ENCODE peak calls at places on chromosomes 2 and 18, in four cellular contexts. V is A673, R is IMR-90, H is heart left ventricle. T is an unnamed sample. For H3K4me1, the result is how much of the 10 kb centered on the place peaks cover.

GRCh38 chr2:76958749-76959148 is 563.4 kb downstream of the LRRTM4 start:
- DNase-seq in V (peak), R (no peak), H (no peak), T (no peak)

GRCh38 chr18:12515550-12515949 is 107.8 kb downstream of the PRELID3A start:
- DNase-seq in V (no peak), R (no peak), H (no peak), T (no peak)

GRCh38 chr2:72931280-72931910 is 14.1 kb downstream of the EMX1 start:
- DNase-seq in V (no peak), R (peak), H (no peak), T (no peak)

GRCh38 chr2:239186958-239187357 is 213.9 kb downstream of the HDAC4 start:
- DNase-seq in V (no peak), R (no peak), H (peak), T (no peak)

GRCh38 chr2:69683170-69683971 is 39.8 kb upstream of the AAK1 start:
- DNase-seq in V (peak), R (peak), H (peak), T (no peak)

GRCh38 chr2:193837368-193837767 is 1642.6 kb upstream of the TMEFF2 start:
- DNase-seq in V (no peak), R (no peak), H (no peak), T (no peak)

GRCh38 chr2:42917374-42918017 is 125.1 kb upstream of the HAAO start:
- DNase-seq in V (peak), R (peak), H (peak), T (no peak)

GRCh38 chr18:45110577-45111506 is 430.2 kb downstream of the SETBP1 start:
- DNase-seq in V (no peak), R (no peak), H (peak), T (no peak)

GRCh38 chr2:7825591-7826312 is 856.1 kb upstream of the ID2 start:
- DNase-seq in V (no peak), R (peak), H (no peak), T (no peak)

GRCh38 chr2:96512341-96512740 is 7.2 kb upstream of the NEURL3 start:
- DNase-seq in V (no peak), R (no peak), H (no peak), T (peak)

GRCh38 chr2:45571940-45572339 is 39.1 kb downstream of the SRBD1 start:
- DNase-seq in V (no peak), R (no peak), H (no peak), T (no peak)

GRCh38 chr2:159961005-159961404 is 101.4 kb downstream of the PLA2R1 start:
- DNase-seq in V (no peak), R (no peak), H (no peak), T (no peak)

GRCh38 chr2:158745067-158745865 is 49.9 kb upstream of the DAPL1 start:
- DNase-seq in V (peak), R (peak), H (peak), T (peak)

GRCh38 chr2:24169031-24169430 is 5.8 kb upstream of the FAM228A start:
- DNase-seq in V (no peak), R (no peak), H (no peak), T (no peak)

GRCh38 chr2:62711832-62712494 is 6.5 kb downstream of the EHBP1 start:
- DNase-seq in V (no peak), R (no peak), H (no peak), T (no peak)

GRCh38 chr18:9824474-9824832 is 61.3 kb upstream of the TXNDC2 start:
- DNase-seq in V (no peak), R (peak), H (peak), T (no peak)

GRCh38 chr2:86337235-86338099 is at the start of gene REEP1:
- DNase-seq in V (peak), R (no peak), H (peak), T (peak)

DNA sequence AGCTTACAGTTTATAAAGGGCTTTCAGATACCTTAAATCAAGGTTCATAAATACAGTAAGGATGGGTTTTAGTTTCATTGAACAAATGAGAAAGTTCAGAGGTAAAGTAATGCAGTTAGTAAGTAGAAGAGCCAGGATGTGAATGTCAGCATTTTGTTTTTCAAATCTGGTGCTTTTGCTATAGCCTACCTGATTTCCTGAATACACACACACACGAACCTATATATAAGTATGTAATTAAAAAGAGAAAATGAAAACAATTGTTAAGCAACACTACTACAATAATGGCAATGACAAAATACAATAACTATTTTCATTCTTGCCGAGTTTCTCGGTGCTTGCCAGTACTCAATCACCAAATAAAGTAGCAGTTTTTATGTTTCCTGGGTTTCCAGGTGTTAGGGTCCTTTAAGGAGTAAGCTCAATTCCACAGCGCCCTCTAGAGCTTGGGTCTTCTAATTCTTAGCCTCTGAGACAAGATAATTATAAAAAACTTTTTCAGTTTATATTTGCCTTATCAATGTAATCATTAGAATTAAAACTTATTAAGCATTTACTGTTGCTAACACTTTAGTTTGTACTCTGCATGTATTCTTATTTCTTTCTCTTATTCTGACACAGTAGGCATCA is 512.9 kb upstream of the ACVR2A start:
- DNase-seq in V (peak), R (no peak), H (no peak), T (no peak)
- H3K27ac ChIP-seq in V (no peak), R (no peak), H (no peak), T (no peak)

DNA sequence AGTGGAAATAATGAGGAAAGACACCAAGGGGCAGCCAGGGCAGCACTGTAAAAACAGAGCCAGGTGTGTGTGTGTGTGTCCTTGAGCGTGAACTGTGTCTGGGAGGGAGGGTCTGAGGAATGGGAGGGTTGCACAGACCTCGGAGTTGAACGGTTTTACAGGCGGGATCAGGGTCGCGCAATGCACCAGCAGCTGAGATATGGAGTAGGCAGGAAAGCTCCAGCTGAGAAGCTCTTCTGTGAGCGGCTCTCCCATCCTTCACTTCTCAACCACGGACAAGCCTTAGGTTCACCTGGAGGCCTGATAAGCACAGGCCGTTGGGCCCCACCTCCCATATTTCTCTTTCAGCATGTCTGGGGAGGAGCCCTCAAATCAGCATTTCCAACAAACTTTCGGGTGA is 12.1 kb downstream of the SERTAD2 start:
- DNase-seq in V (no peak), R (no peak), H (no peak), T (no peak)
- H3K4me1 ChIP-seq in V (half or more), R (under half), H (half or more), T (under half)

DNA sequence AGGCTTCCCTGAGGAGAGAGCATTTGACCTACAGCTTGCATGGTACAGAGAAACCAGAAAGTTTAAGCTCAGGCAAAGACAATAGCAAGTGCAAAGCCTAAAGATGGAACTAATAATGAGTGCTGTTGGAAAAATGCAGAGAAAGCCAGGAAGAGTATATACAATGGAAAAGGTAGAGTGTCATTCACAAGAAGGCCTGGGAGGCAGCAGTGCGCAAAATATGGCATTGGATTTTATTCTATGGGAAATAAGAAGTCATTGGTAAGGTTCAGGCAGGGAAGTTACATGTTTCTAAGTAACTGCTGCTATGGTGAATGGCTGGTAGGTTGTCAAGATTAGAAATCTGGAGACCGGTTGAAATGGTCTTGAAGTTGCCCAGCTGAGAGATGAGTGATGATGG is 2167.3 kb upstream of the CELF4 start:
- DNase-seq in V (no peak), R (no peak), H (no peak), T (no peak)
- TF ChIP-seq CTCF in V (peak), R (peak), H (no peak), T (no peak)

GRCh38 chr2:33620-34019 is 12.7 kb downstream of the FAM110C start:
- DNase-seq in V (no peak), R (no peak), H (no peak), T (no peak)
- H3K27ac ChIP-seq in V (no peak), R (no peak), H (no peak), T (no peak)

T was measured in pancreas.